ENCODE peak calls at places on chromosomes 13 and 19, in seven cellular contexts. V, P, O, E, M, B and L are unnamed samples.

GRCh38 chr19:16088985-16089846 is 12.9 kb downstream of the TPM4 start:
- DNase-seq in M (no peak), E (no peak), B (no peak), P (no peak), V (peak), O (no peak), L (no peak)

GRCh38 chr19:44002212-44002565 is 568 bp upstream of the ZNF230 start:
- DNase-seq in V (no peak), B (no peak), O (no peak), M (no peak), P (no peak), E (peak), L (no peak)

GRCh38 chr13:95893861-95894260 is 159.3 kb downstream of the UGGT2 start:
- DNase-seq in M (no peak), V (no peak), P (no peak), O (no peak), B (no peak), E (no peak), L (no peak)

GRCh38 chr13:113647351-113648217 is 10.4 kb downstream of the ATP4B start:
- DNase-seq in E (peak), P (no peak), V (peak), O (no peak), B (peak), M (peak), L (peak)

GRCh38 chr19:39483141-39483540 is 2.5 kb downstream of the TIMM50 start:
- DNase-seq in E (no peak), P (no peak), B (no peak), V (no peak), M (no peak), O (no peak), L (no peak)

GRCh38 chr19:42132851-42133528 is 744 bp upstream of the POU2F2 start:
- DNase-seq in P (no peak), V (peak), O (peak), E (no peak), B (peak), M (no peak), L (peak)

GRCh38 chr19:38004100-38004504 is 97.1 kb downstream of the SIPA1L3 start:
- DNase-seq in E (peak), O (no peak), B (no peak), M (no peak), P (peak), V (no peak), L (no peak)

GRCh38 chr13:44386932-44387556 is 13.4 kb downstream of the SERP2 start:
- DNase-seq in P (no peak), O (no peak), V (no peak), E (peak), B (no peak), M (no peak), L (no peak)

GRCh38 chr13:43664700-43665191 is 122.0 kb downstream of the ENOX1 start:
- DNase-seq in B (no peak), P (peak), E (peak), V (peak), O (no peak), M (no peak), L (no peak)

GRCh38 chr13:98468352-98468751 is 108.6 kb downstream of the STK24 start:
- DNase-seq in O (no peak), V (no peak), E (no peak), P (no peak), M (no peak), B (peak), L (no peak)

GRCh38 chr19:56594783-56595547 is at the start of gene ZNF71:
- DNase-seq in P (peak), V (peak), E (peak), B (peak), O (peak), M (peak), L (peak)

GRCh38 chr19:35468637-35469036 is 20.6 kb downstream of the FFAR2 start:
- DNase-seq in E (peak), V (peak), M (no peak), P (peak), B (peak), O (peak), L (peak)

GRCh38 chr13:27006519-27007161 is 165.0 kb downstream of the USP12 start:
- DNase-seq in E (peak), O (no peak), M (no peak), V (peak), B (no peak), P (no peak), L (peak)

GRCh38 chr13:102687520-102687919 is 7.3 kb downstream of the METTL21C start:
- DNase-seq in O (no peak), M (no peak), E (no peak), P (no peak), V (no peak), B (no peak), L (no peak)

GRCh38 chr13:107881362-107881761 is 334.0 kb downstream of the LIG4 start:
- DNase-seq in E (peak), O (no peak), V (no peak), M (no peak), B (no peak), P (no peak), L (no peak)

GRCh38 chr13:37058801-37059135 is 720 bp downstream of the SUPT20H start:
- DNase-seq in V (no peak), B (peak), O (no peak), P (peak), M (no peak), E (peak), L (no peak)